ENCODE peak calls at places on chromosome 9, in four cellular contexts. K, U, C and A are unnamed samples.

GRCh38 chr9:35910613-35911488 is 1.6 kb downstream of the SPAAR start:
- DNase-seq in K (peak), C (peak), U (peak), A (peak)

GRCh38 chr9:103364753-103365152 is 369.6 kb downstream of the CYLC2 start:
- DNase-seq in U (no peak), C (peak), K (no peak), A (peak)

GRCh38 chr9:93288891-93289883 is 105.2 kb downstream of the WNK2 start:
- DNase-seq in C (no peak), U (peak), K (peak), A (no peak)

GRCh38 chr9:91039125-91039834 is 237.7 kb downstream of the SYK start:
- DNase-seq in K (no peak), U (no peak), C (no peak), A (no peak)

GRCh38 chr9:87290241-87290700 is 207.4 kb upstream of the DAPK1 start:
- DNase-seq in K (no peak), U (no peak), C (peak), A (no peak)

GRCh38 chr9:8760000-8760767 is 960.6 kb upstream of the DMAC1 start:
- DNase-seq in U (no peak), C (no peak), K (no peak), A (no peak)

GRCh38 chr9:133581553-133582343 is 27.4 kb downstream of the FAM163B start:
- DNase-seq in U (no peak), K (no peak), C (no peak), A (no peak)

GRCh38 chr9:80501635-80502034 is 929.9 kb downstream of the TLE4 start:
- DNase-seq in C (no peak), U (no peak), K (no peak), A (no peak)

GRCh38 chr9:136551401-136552116 is 5.7 kb upstream of the NOTCH1 start:
- DNase-seq in K (peak), U (peak), C (peak), A (peak)

GRCh38 chr9:85453850-85454249 is 287.9 kb downstream of the AGTPBP1 start:
- DNase-seq in C (no peak), K (no peak), U (no peak), A (no peak)

GRCh38 chr9:28082671-28083070 is 509.4 kb upstream of the C9orf72 start:
- DNase-seq in U (no peak), K (no peak), C (no peak), A (no peak)

GRCh38 chr9:672833-673232 is 168.7 kb upstream of the DMRT1 start:
- DNase-seq in C (no peak), K (no peak), U (no peak), A (no peak)

GRCh38 chr9:133361507-133362092 is 5.2 kb downstream of the SURF2 start:
- DNase-seq in C (no peak), K (no peak), U (no peak), A (no peak)

GRCh38 chr9:137300607-137301085 is 1.4 kb downstream of the NRARP start:
- DNase-seq in K (no peak), U (no peak), C (no peak), A (peak)

GRCh38 chr9:119273984-119274665 is 95.1 kb downstream of the BRINP1 start:
- DNase-seq in C (no peak), K (no peak), U (no peak), A (no peak)

GRCh38 chr9:120868676-120869359 is 8.2 kb downstream of the PHF19 start:
- DNase-seq in K (peak), C (peak), U (peak), A (peak)

GRCh38 chr9:92179286-92180002 is 64.2 kb upstream of the SPTLC1 start:
- DNase-seq in U (no peak), C (no peak), K (no peak), A (no peak)

GRCh38 chr9:89179535-89179919 is 909 bp upstream of the SHC3 start:
- DNase-seq in U (no peak), K (no peak), C (peak), A (peak)

GRCh38 chr9:136023401-136024225 is 62.4 kb upstream of the UBAC1 start:
- DNase-seq in C (peak), K (peak), U (no peak), A (peak)

GRCh38 chr9:131739988-131740648 is at the start of gene RAPGEF1:
- DNase-seq in U (no peak), C (peak), K (peak), A (no peak)

GRCh38 chr9:127876026-127876763 is 1.3 kb downstream of the AK1 start:
- DNase-seq in K (no peak), C (no peak), U (no peak), A (no peak)

GRCh38 chr9:136697821-136698526 is 10.7 kb upstream of the AGPAT2 start:
- DNase-seq in U (no peak), C (no peak), K (no peak), A (no peak)

GRCh38 chr9:35051069-35051967 is 21.1 kb downstream of the VCP start:
- DNase-seq in K (peak), U (peak), C (peak), A (peak)

GRCh38 chr9:81499021-81499454 is 190.3 kb downstream of the TLE1 start:
- DNase-seq in U (no peak), C (peak), K (no peak), A (peak)

GRCh38 chr9:92986175-92987110 is 39.1 kb downstream of the FGD3 start:
- DNase-seq in C (peak), U (no peak), K (no peak), A (no peak)

GRCh38 chr9:98809311-98810105 is 2.0 kb downstream of the GALNT12 start:
- DNase-seq in K (no peak), C (no peak), U (no peak), A (no peak)

GRCh38 chr9:98808879-98809278 is 1.4 kb downstream of the GALNT12 start:
- DNase-seq in K (no peak), U (no peak), C (no peak), A (no peak)

GRCh38 chr9:98807070-98807810 is at the start of gene GALNT12:
- DNase-seq in U (peak), K (no peak), C (no peak), A (no peak)

GRCh38 chr9:98807811-98808195 is 333 bp downstream of the GALNT12 start:
- DNase-seq in K (no peak), U (no peak), C (no peak), A (no peak)

GRCh38 chr9:98808411-98808815 is 943 bp downstream of the GALNT12 start:
- DNase-seq in U (no peak), C (no peak), K (no peak), A (no peak)
- H3K4me3 ChIP-seq in U (peak), C (peak), K (peak), A (peak)

GRCh38 chr9:74494490-74494889 is 2.6 kb upstream of the RORB start:
- DNase-seq in C (no peak), U (no peak), K (no peak), A (no peak)

GRCh38 chr9:74496819-74497749 is at the start of gene RORB:
- DNase-seq in U (no peak), K (peak), C (peak), A (peak)

GRCh38 chr9:74497750-74498615 is 848 bp downstream of the RORB start:
- DNase-seq in U (no peak), C (peak), K (peak), A (peak)

GRCh38 chr9:74498616-74499095 is 1.5 kb downstream of the RORB start:
- DNase-seq in U (no peak), K (peak), C (no peak), A (no peak)

GRCh38 chr9:74493512-74493911 is 3.6 kb upstream of the RORB start:
- DNase-seq in K (no peak), C (no peak), U (no peak), A (no peak)
- TF ChIP-seq CTCF in K (no peak), C (no peak), U (no peak), A (no peak)

GRCh38 chr9:76999261-76999660 is 20.2 kb upstream of the FOXB2 start:
- DNase-seq in U (no peak), C (no peak), K (no peak), A (no peak)

GRCh38 chr9:77003366-77003765 is 16.1 kb upstream of the FOXB2 start:
- DNase-seq in C (no peak), K (no peak), U (no peak), A (no peak)

GRCh38 chr9:77010527-77010926 is 8.9 kb upstream of the FOXB2 start:
- DNase-seq in U (no peak), C (no peak), K (no peak), A (no peak)

GRCh38 chr9:77000330-77000729 is 19.1 kb upstream of the FOXB2 start:
- DNase-seq in K (no peak), U (no peak), C (no peak), A (no peak)

DNA sequence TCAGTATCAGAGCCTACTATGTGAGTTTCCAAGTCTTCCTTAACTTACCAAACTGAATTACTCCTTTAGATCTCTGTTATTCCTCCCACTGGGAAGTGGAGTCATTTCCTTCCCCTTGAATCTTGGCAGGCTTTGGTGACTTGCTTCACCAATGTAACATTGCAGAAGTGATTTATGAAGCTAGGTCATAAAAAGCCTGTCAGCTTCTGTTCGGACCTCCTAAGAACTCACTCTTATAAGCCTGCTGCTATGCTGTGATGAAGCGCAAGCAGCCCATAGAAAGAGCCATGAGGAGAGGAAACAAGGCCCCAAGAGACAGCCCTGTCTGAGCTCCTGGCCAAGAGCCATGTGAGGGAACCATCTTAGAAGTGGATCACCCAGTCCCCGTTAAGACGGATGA is 14.2 kb upstream of the FOXB2 start:
- DNase-seq in C (no peak), K (no peak), U (no peak), A (no peak)
- H3K4me3 ChIP-seq in C (no peak), K (no peak), U (no peak), A (no peak)

DNA sequence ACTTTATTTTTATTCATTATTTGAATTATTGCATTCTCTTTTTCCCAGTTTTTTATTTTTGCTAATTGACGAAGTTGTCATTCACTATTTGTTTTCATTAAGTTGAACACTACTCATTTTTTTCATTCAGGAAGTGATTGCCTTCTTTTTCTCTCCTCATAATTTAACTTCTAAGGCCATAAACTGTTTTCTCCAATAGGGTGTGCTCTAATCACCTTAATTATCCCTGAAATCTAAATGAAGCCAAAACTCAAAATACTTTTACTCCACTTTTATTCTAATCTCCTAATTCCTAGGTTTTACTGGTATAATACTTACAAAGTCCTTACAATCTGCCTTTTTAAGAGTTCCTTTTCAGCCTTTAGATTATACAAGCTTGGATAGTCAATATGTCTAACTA is 2.9 kb upstream of the OR13C2 start:
- DNase-seq in K (no peak), C (no peak), U (no peak), A (no peak)
- TF ChIP-seq CTCF in K (no peak), C (peak), U (no peak), A (no peak)

GRCh38 chr9:31541626-31542025 is 842.8 kb upstream of the ACO1 start:
- DNase-seq in U (no peak), C (no peak), K (no peak), A (peak)

DNA sequence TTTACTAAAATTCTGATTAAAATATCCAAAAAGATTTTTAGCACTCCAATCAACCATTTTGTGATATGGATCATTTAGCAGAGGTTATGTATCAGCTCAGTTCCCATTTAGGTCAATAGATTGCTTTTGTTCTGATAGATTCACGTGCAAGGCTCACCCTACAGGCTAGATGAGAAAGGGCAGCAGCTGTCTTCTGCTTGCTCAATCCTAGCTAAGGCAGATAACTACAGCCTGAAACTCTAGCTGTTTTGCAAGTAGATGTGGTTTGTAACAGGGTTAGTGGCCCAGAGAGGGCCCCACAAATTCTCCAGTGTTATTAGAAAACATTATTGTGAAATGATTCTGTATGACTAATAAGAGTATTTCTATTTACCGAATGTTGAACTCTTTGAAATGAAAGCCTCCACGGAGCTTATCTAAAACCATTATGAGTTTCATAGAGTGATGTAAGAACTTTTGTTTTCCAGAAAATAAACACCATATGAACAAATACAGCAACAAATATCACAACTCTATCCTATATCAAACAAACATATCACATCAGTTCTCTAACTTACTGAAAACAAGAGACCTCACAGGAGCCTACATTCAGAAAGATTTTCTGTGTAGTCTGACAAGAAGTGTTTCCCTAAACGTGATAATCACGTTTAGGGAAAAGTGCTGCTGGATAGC is 841.9 kb upstream of the ACO1 start:
- DNase-seq in K (peak), U (no peak), C (no peak), A (peak)
- H3K4me3 ChIP-seq in K (peak), U (no peak), C (no peak), A (no peak)